ENCODE peak calls at places on chromosomes 1 and 21, in four cellular contexts. H is IMR-90, B is mesendoderm, P is NB4. J is an unnamed sample.

GRCh38 chr1:20483833-20484525 is 2.0 kb downstream of the CAMK2N1 start:
- DNase-seq in B (peak), P (no peak), H (peak), J (no peak)

GRCh38 chr1:3912809-3913685 is 13.0 kb upstream of the C1orf174 start:
- DNase-seq in P (no peak), B (peak), H (no peak), J (no peak)

GRCh38 chr1:47701741-47702515 is 264.1 kb downstream of the FOXD2 start:
- DNase-seq in P (no peak), B (no peak), H (no peak), J (no peak)

GRCh38 chr1:85420199-85420598 is 44.8 kb downstream of the DDAH1 start:
- DNase-seq in P (no peak), B (no peak), H (no peak), J (no peak)

GRCh38 chr1:192118881-192119280 is 39.4 kb upstream of the RGS18 start:
- DNase-seq in P (no peak), B (no peak), H (no peak), J (no peak)

GRCh38 chr1:242784807-242785206 is 260.3 kb upstream of the PLD5 start:
- DNase-seq in B (no peak), H (no peak), P (no peak), J (no peak)

GRCh38 chr1:156655151-156655903 is 13.4 kb downstream of the BCAN start:
- DNase-seq in H (no peak), P (no peak), B (no peak), J (no peak)

GRCh38 chr21:41589131-41589530 is 81.2 kb upstream of the TMPRSS2 start:
- DNase-seq in H (no peak), B (peak), P (no peak), J (no peak)

GRCh38 chr1:8015036-8015808 is 10.9 kb downstream of the ERRFI1 start:
- DNase-seq in P (peak), H (peak), B (peak), J (peak)

GRCh38 chr1:117967900-117968299 is 38.4 kb downstream of the WDR3 start:
- DNase-seq in H (peak), B (no peak), P (no peak), J (no peak)

GRCh38 chr21:28227881-28228623 is 764.6 kb downstream of the LTN1 start:
- DNase-seq in P (peak), H (peak), B (no peak), J (no peak)

DNA sequence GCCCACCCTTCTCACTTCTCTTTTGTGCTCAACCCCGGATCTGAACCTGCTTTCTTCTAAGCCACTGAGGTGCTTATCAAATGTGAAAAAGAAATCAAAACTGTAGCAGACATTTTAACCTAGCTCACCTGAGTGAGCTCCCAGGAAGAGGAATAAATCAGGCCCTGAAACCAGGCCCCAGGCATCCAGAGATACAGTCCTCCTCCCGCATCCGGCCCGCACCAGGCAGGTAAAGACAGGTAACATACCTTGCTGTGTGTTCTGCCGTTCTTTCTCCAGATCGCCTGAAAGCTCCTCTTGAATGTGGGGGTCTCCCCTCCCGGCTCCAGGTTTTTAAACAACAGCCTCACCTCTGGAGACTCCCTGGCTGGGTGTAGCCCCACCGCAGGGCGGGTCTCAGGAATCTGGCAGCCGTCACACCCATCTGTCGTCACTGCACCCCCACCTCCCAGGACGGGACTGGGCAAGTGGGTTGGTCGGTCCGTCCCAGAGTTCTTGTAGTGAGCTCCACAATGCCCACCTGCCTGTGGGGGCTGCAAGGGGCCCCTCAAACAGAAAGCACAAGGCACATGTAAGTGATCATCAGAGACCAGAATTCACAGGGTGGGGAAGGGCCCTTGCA is at the start of gene LAMB3:
- DNase-seq in H (no peak), P (no peak), B (no peak), J (no peak)
- H3K4me3 ChIP-seq in H (no peak), P (no peak), B (no peak), J (no peak)

DNA sequence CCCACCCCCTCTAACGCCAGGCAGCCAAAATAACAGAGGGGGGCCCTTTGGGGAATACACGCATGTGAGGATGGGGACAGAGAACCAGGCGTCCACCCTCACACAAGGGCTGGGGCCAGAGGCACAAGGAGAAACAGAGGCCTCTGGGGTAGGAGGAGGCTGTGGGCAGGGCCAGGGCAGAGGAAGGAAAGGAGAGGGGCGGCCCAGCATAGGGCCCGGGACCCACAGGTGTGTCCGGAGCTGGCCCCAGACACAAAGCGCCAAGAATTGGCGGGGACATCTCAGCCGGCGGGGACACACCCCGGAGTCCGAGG is 6.7 kb downstream of the PLEKHG5 start:
- DNase-seq in H (no peak), B (no peak), P (no peak), J (no peak)
- H3K4me3 ChIP-seq in H (peak), B (peak), P (no peak), J (no peak)

GRCh38 chr1:100847481-100847880 is 47.2 kb downstream of the EXTL2 start:
- DNase-seq in B (no peak), H (peak), P (no peak), J (no peak)
- H3K4me3 ChIP-seq in B (no peak), H (peak), P (no peak), J (no peak)

GRCh38 chr21:39612233-39613028 is at the start of gene B3GALT5:
- DNase-seq in B (peak), P (no peak), H (no peak), J (no peak)

GRCh38 chr21:39610705-39611104 is 2.0 kb upstream of the B3GALT5 start:
- DNase-seq in B (peak), P (no peak), H (no peak), J (no peak)

GRCh38 chr21:39611547-39612190 is 1.1 kb upstream of the B3GALT5 start:
- DNase-seq in H (no peak), P (no peak), B (peak), J (no peak)

GRCh38 chr21:39616373-39616772 is 3.6 kb downstream of the B3GALT5 start:
- DNase-seq in P (no peak), B (no peak), H (no peak), J (no peak)

GRCh38 chr21:39613029-39613934 is 542 bp downstream of the B3GALT5 start:
- DNase-seq in B (peak), H (no peak), P (no peak), J (no peak)
- H3K4me3 ChIP-seq in B (peak), H (no peak), P (no peak), J (no peak)

GRCh38 chr1:204712718-204713430 is 27.3 kb upstream of the LRRN2 start:
- DNase-seq in B (no peak), H (no peak), P (no peak), J (peak)

GRCh38 chr1:204714194-204714860 is 28.8 kb upstream of the LRRN2 start:
- DNase-seq in P (no peak), B (peak), H (no peak), J (no peak)

GRCh38 chr1:204716687-204717086 is 31.1 kb upstream of the LRRN2 start:
- DNase-seq in P (no peak), H (no peak), B (no peak), J (no peak)

GRCh38 chr1:204713541-204713940 is 28.0 kb upstream of the LRRN2 start:
- DNase-seq in P (no peak), B (peak), H (no peak), J (no peak)

DNA sequence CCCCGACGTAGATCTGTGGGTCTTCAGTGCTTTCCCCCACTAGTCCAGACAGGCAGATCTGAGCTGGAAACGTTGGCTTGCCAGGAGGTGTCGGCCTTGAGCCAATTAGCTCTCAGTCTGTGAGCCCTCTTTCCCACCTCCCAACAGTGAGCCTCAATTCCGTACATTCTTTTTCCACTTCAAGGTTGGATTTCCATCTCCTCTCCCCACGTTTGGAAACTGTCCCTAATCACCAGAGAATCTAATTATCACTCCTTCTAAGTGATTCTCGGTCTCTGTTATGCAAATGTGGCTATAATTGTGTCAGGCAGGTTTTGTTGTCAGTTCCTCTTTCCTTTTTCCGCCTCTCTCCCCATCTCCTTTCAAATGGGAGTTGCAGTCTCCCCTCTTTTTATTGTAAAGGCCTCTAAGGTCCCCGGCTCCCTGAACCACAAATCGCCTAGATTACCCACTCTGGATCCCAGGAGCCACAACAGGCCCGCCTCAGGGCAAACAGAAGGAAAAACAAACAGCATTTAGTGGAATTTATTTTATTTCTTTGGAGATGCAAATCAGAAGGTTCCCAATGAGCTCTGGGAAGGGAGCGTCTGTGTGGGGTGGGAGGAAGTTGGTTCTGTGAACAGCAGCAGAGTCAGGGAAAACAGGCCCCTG is 29.4 kb upstream of the LRRN2 start:
- DNase-seq in B (peak), P (no peak), H (no peak), J (no peak)
- H3K4me3 ChIP-seq in B (no peak), P (no peak), H (no peak), J (no peak)

DNA sequence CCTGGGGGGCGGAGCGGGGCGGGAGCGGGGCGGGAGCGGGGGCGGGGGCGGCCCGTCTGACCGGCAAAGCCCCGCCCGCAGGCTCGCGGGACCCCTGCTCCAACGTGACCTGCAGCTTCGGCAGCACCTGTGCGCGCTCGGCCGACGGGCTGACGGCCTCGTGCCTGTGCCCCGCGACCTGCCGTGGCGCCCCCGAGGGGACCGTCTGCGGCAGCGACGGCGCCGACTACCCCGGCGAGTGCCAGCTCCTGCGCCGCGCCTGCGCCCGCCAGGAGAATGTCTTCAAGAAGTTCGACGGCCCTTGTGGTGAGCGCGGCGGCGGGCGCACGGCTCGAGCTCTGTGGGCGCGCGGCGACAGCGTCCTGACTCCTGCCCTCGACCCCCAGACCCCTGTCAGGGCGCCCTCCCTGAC is 21.2 kb downstream of the AGRN start:
- DNase-seq in P (no peak), B (peak), H (no peak), J (no peak)
- H3K4me3 ChIP-seq in P (no peak), B (no peak), H (no peak), J (no peak)

GRCh38 chr1:11790880-11791715 is 14.7 kb downstream of the MTHFR start:
- DNase-seq in H (peak), P (no peak), B (no peak), J (no peak)
- H3K4me3 ChIP-seq in H (no peak), P (no peak), B (no peak), J (no peak)

DNA sequence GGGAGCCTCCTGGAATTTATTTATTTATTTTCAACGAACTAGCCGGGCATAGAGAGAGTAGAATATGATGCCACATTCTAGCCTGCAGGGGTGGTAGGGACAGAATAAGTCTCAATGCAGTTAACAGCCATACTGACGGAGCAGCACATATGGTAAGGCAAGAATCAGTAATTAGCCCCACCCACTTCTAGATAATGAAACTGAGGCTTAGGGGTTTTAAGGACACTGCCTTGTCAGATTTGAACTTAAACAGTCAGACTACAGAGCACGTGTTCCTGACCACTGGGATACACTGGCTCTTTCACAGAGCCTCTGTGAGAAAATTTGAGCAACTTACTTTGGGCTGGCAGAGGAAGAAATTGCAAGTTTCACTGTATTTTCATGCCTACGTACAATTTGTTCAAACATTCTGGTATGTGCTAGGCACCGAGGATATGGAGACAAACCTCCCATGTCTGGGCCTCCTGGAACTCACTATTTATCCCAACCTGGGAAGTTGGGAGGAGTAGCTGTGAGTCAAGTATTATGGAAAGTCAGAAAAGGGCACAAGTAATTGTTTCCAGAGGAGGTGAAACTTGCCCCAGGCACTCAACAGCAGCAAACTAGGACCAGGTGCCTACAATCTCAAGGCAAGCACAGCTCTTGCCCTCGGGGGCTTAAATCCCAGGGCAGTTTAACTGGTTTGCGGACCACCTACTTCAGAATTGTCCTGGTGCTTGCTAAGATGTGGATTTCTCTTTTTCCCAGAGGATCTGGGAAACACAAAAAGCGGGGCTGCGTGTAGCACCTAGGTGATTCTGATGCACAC is 1.6 kb upstream of the CLIC4 start:
- DNase-seq in H (peak), B (peak), P (no peak), J (no peak)
- H3K4me3 ChIP-seq in H (no peak), B (no peak), P (no peak), J (no peak)

GRCh38 chr1:43346636-43347035 is 9.0 kb downstream of the MPL start:
- DNase-seq in P (no peak), B (no peak), H (no peak), J (no peak)

GRCh38 chr1:43348343-43348808 is 10.4 kb upstream of the CDC20 start:
- DNase-seq in B (no peak), P (no peak), H (no peak), J (no peak)

GRCh38 chr1:43350976-43351375 is 7.8 kb upstream of the CDC20 start:
- DNase-seq in B (no peak), H (no peak), P (no peak), J (no peak)

GRCh38 chr1:43349594-43350306 is 9.0 kb upstream of the CDC20 start:
- DNase-seq in P (no peak), B (no peak), H (peak), J (no peak)

DNA sequence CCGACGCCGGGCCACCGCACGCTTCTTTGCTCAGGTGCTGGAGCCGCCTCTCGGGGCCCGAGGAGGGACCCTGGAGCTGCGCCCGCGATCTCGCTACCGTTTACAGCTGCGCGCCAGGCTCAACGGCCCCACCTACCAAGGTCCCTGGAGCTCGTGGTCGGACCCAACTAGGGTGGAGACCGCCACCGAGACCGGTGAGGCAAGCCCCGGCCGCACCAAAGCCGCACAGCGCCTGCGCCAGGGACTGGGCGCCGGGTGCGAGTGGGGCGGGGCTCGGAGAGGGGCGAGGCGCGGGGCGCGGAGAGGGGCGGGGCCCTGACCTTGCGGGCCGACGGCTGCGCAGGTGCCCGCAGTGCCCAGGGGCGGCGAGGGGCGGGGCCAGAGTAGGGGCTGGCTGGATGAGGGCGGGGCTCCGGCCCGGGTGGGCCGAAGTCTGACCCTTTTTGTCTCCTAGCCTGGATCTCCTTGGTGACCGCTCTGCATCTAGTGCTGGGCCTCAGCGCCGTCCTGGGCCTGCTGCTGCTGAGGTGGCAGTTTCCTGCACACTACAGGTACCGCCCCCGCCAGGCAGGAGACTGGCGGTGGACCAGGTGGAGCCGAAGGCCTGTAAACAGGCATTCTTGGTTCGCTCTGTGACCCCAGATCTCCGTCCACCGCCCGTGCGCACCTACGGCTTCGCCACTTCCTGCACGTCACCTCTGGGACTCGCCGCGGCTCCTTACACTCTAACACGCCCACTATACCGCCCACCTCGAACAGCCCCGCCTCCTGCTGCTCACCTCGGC is 9.8 kb upstream of the CDC20 start:
- DNase-seq in H (no peak), B (peak), P (no peak), J (no peak)
- H3K4me3 ChIP-seq in H (peak), B (peak), P (no peak), J (peak)